ENCODE peak calls at places on chromosome X, in four cellular contexts. One of them, this sample, is unnamed.
A peak's percentile ranks its signal among the peaks of the same experiment; 100 is the strongest.

GRCh38 chrX:44282753-44283152 is 60.7 kb downstream of the EFHC2 start:
- DNase-seq in colonic mucosa: no peak
- DNase-seq in IMR-90: no peak
- DNase-seq in hepatocyte: no peak
- DNase-seq in this sample: no peak

GRCh38 chrX:44874481-44875184 is 1.6 kb downstream of the KDM6A start:
- DNase-seq in colonic mucosa: peak; percentile 66
- DNase-seq in IMR-90: peak; percentile 49
- DNase-seq in hepatocyte: peak; percentile 32
- DNase-seq in this sample: peak; percentile 31

GRCh38 chrX:151745651-151746050 is 11.1 kb downstream of the CNGA2 start:
- DNase-seq in IMR-90: no peak
- DNase-seq in colonic mucosa: no peak
- DNase-seq in hepatocyte: no peak
- DNase-seq in this sample: no peak

GRCh38 chrX:111759676-111760075 is 78.7 kb downstream of the ALG13 start:
- DNase-seq in IMR-90: no peak
- DNase-seq in hepatocyte: no peak
- DNase-seq in colonic mucosa: no peak
- DNase-seq in this sample: no peak

GRCh38 chrX:53714580-53715335 is 28.2 kb upstream of the HUWE1 start:
- DNase-seq in IMR-90: peak; percentile 57
- DNase-seq in hepatocyte: no peak
- DNase-seq in colonic mucosa: no peak
- DNase-seq in this sample: no peak

GRCh38 chrX:107574054-107574683 is 54.1 kb upstream of the PRPS1 start:
- DNase-seq in IMR-90: peak; percentile 85
- DNase-seq in hepatocyte: no peak
- DNase-seq in colonic mucosa: no peak
- DNase-seq in this sample: peak; percentile 59

GRCh38 chrX:13374364-13374763 is 54.5 kb upstream of the ATXN3L start:
- DNase-seq in colonic mucosa: no peak
- DNase-seq in IMR-90: no peak
- DNase-seq in hepatocyte: no peak
- DNase-seq in this sample: no peak

GRCh38 chrX:41419082-41419481 is 28.1 kb upstream of the NYX start:
- DNase-seq in colonic mucosa: no peak
- DNase-seq in IMR-90: no peak
- DNase-seq in hepatocyte: no peak
- DNase-seq in this sample: no peak

GRCh38 chrX:123310112-123310511 is 126.0 kb downstream of the GRIA3 start:
- DNase-seq in colonic mucosa: no peak
- DNase-seq in IMR-90: no peak
- DNase-seq in hepatocyte: no peak
- DNase-seq in this sample: no peak

GRCh38 chrX:150568320-150569154 is at the start of gene MTM1:
- DNase-seq in colonic mucosa: peak; percentile 92
- DNase-seq in hepatocyte: peak; percentile 96
- DNase-seq in IMR-90: peak; percentile 92
- DNase-seq in this sample: peak; percentile 95

GRCh38 chrX:150564838-150565237 is 3.6 kb upstream of the MTM1 start:
- DNase-seq in colonic mucosa: no peak
- DNase-seq in hepatocyte: no peak
- DNase-seq in IMR-90: no peak
- DNase-seq in this sample: no peak

GRCh38 chrX:150565551-150565950 is 2.9 kb upstream of the MTM1 start:
- DNase-seq in IMR-90: no peak
- DNase-seq in hepatocyte: no peak
- DNase-seq in colonic mucosa: no peak
- DNase-seq in this sample: no peak

GRCh38 chrX:150567645-150568319 is 639 bp upstream of the MTM1 start:
- DNase-seq in hepatocyte: no peak
- DNase-seq in colonic mucosa: no peak
- DNase-seq in IMR-90: no peak
- DNase-seq in this sample: no peak

GRCh38 chrX:150566734-150567182 is 1.7 kb upstream of the MTM1 start:
- DNase-seq in colonic mucosa: no peak
- DNase-seq in IMR-90: no peak
- DNase-seq in hepatocyte: no peak
- DNase-seq in this sample: no peak
- H3K4me3 ChIP-seq in colonic mucosa: no peak overlapping the region
- H3K4me3 ChIP-seq in IMR-90: no peak overlapping the region
- H3K4me3 ChIP-seq in hepatocyte: no peak overlapping the region
- H3K4me3 ChIP-seq in this sample: no peak overlapping the region

GRCh38 chrX:49043987-49044281 is 777 bp upstream of the TFE3 start:
- DNase-seq in IMR-90: no peak
- DNase-seq in colonic mucosa: no peak
- DNase-seq in hepatocyte: no peak
- DNase-seq in this sample: no peak
- TF ChIP-seq CTCF in IMR-90: no peak
- TF ChIP-seq CTCF in colonic mucosa: no peak
- TF ChIP-seq CTCF in hepatocyte: no peak
- TF ChIP-seq CTCF in this sample: no peak

GRCh38 chrX:132090370-132091152 is 37.3 kb downstream of the FRMD7 start:
- DNase-seq in IMR-90: no peak
- DNase-seq in colonic mucosa: no peak
- DNase-seq in hepatocyte: no peak
- DNase-seq in this sample: no peak

GRCh38 chrX:132092439-132093065 is 35.3 kb downstream of the FRMD7 start:
- DNase-seq in IMR-90: peak; percentile 61
- DNase-seq in hepatocyte: peak; percentile 68
- DNase-seq in colonic mucosa: peak; percentile 52
- DNase-seq in this sample: peak; percentile 63

GRCh38 chrX:132093239-132093860 is 34.5 kb downstream of the FRMD7 start:
- DNase-seq in hepatocyte: no peak
- DNase-seq in IMR-90: no peak
- DNase-seq in colonic mucosa: no peak
- DNase-seq in this sample: no peak

DNA sequence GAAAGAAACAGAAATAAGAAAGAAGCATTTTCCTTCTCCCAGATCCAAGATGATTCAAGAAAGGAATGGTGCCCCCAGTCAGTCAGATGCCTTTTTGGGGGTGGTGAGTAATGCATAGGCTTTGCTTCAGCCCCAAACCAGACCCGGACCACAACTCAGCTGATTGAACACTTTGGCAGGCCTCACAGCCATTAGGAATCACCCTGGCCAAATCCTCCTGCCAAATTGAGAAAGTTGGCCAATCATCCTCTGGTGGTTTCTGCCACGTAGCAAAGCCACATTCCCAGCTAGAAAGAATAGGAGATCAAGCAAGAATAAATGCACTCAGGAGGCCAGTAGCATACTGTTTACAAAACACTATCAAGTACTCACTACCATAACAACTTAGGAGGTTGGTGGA is 33.7 kb downstream of the FRMD7 start:
- DNase-seq in IMR-90: no peak
- DNase-seq in hepatocyte: no peak
- DNase-seq in colonic mucosa: no peak
- DNase-seq in this sample: peak; percentile 61
- H3K4me3 ChIP-seq in IMR-90: no peak overlapping the region
- H3K4me3 ChIP-seq in hepatocyte: no peak overlapping the region
- H3K4me3 ChIP-seq in colonic mucosa: no peak overlapping the region
- H3K4me3 ChIP-seq in this sample: no peak overlapping the region

GRCh38 chrX:42684062-42684461 is 93.9 kb downstream of the PPP1R2C start:
- DNase-seq in colonic mucosa: no peak
- DNase-seq in IMR-90: no peak
- DNase-seq in hepatocyte: no peak
- DNase-seq in this sample: no peak

GRCh38 chrX:42680651-42681050 is 97.3 kb downstream of the PPP1R2C start:
- DNase-seq in hepatocyte: peak; percentile 46
- DNase-seq in IMR-90: no peak
- DNase-seq in colonic mucosa: no peak
- DNase-seq in this sample: peak; percentile 2

GRCh38 chrX:42673411-42673810 is 104.6 kb downstream of the PPP1R2C start:
- DNase-seq in hepatocyte: peak; percentile 18
- DNase-seq in colonic mucosa: no peak
- DNase-seq in IMR-90: no peak
- DNase-seq in this sample: no peak

DNA sequence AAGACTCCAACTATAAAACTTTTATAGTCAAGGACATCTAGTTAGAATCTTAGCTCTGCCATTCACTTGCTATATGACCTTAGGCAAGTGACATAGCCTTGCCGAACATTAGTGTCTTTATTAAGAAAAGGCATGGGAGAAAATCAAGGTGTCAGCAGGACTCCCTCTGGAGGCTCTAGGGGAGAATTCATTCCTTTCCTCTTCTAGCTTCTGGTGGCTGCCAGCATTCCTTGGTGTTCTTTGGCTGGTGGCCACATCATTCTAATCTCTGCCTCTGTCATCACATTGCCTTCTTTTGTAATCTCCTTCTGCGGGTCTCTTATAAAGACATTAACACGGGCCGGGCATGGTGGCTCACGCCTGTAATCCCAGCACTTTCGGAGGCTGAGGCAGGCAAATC is 99.8 kb downstream of the PPP1R2C start:
- DNase-seq in hepatocyte: peak; percentile 7
- DNase-seq in IMR-90: no peak
- DNase-seq in colonic mucosa: no peak
- DNase-seq in this sample: peak; percentile 24
- TF ChIP-seq CTCF in hepatocyte: peak; percentile 26
- TF ChIP-seq CTCF in IMR-90: no peak
- TF ChIP-seq CTCF in colonic mucosa: no peak
- TF ChIP-seq CTCF in this sample: no peak

DNA sequence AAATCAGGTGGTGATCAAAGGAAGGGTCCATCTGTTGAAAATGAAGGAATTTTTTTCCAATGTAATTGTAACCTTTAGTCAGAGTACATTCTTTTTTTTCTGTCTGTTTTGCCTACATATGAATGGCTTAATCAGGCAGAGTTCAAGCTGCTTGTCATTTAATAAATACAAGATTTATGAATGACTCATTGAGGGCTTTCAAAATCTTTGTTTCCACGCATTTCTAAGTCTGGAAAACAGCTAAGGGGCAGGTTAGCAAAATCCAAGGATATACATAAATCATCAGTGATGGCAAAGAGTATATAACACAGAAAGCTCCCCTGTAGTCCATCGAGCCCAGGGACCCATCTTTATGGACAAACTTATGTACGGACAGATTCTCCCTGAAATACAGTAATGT is 1.8 kb downstream of the CA5B start:
- DNase-seq in IMR-90: peak; percentile 16
- DNase-seq in colonic mucosa: no peak
- DNase-seq in hepatocyte: no peak
- DNase-seq in this sample: no peak
- H3K4me3 ChIP-seq in IMR-90: no peak overlapping the region
- H3K4me3 ChIP-seq in colonic mucosa: no peak overlapping the region
- H3K4me3 ChIP-seq in hepatocyte: no peak overlapping the region
- H3K4me3 ChIP-seq in this sample: no peak overlapping the region

DNA sequence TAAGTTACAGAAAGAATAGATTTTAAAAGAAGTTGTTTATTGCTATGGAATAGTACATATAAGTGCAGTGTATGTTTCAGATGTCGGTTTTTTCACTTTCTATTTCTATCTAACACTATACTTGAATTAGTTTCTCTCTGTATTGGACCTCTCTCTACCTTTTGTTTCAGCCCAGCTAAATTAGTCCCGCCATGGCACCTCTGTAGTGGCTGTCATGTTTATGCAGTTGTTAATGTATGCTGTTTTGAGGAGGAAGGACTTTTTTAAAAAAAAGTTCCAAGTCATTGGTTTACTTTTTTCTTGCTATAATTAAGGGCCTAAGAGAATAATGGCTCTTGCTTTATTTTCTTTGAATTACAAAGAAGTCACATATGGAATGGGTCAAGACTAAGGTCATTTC is 118.1 kb downstream of the AKAP4 start:
- DNase-seq in colonic mucosa: no peak
- DNase-seq in IMR-90: no peak
- DNase-seq in hepatocyte: no peak
- DNase-seq in this sample: no peak
- TF ChIP-seq CTCF in colonic mucosa: no peak
- TF ChIP-seq CTCF in IMR-90: no peak
- TF ChIP-seq CTCF in hepatocyte: no peak
- TF ChIP-seq CTCF in this sample: no peak

DNA sequence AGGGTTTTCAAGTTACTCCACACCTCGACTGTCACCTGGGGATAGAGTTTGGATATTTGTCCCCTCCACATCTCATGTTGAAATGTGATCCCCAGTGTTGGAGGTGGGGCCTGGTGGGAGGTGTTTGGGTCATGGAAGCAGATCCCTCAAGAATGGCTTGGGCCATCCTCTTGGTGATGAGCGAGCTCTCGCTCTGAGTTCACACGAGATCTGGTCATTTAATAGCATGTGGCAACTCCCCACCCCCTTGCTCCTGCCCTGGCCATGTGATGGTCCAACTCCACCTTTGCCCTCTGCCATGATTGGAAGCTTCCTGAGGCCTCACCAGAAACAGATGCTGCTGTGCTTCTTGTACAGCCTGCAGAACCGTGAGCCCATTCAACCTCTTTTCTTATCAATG is 8.3 kb downstream of the CTAG1A start:
- DNase-seq in IMR-90: no peak
- DNase-seq in hepatocyte: no peak
- DNase-seq in colonic mucosa: no peak
- DNase-seq in this sample: no peak
- H3K4me3 ChIP-seq in IMR-90: no peak overlapping the region
- H3K4me3 ChIP-seq in hepatocyte: no peak overlapping the region
- H3K4me3 ChIP-seq in colonic mucosa: no peak overlapping the region
- H3K4me3 ChIP-seq in this sample: no peak overlapping the region

GRCh38 chrX:129682979-129683378 is 28.2 kb upstream of the APLN start:
- DNase-seq in IMR-90: no peak
- DNase-seq in colonic mucosa: no peak
- DNase-seq in hepatocyte: no peak
- DNase-seq in this sample: no peak

GRCh38 chrX:129678881-129679195 is 24.1 kb upstream of the APLN start:
- DNase-seq in colonic mucosa: no peak
- DNase-seq in hepatocyte: no peak
- DNase-seq in IMR-90: no peak
- DNase-seq in this sample: no peak

GRCh38 chrX:129679856-129680255 is 25.1 kb upstream of the APLN start:
- DNase-seq in colonic mucosa: no peak
- DNase-seq in hepatocyte: no peak
- DNase-seq in IMR-90: peak; percentile 7
- DNase-seq in this sample: no peak

DNA sequence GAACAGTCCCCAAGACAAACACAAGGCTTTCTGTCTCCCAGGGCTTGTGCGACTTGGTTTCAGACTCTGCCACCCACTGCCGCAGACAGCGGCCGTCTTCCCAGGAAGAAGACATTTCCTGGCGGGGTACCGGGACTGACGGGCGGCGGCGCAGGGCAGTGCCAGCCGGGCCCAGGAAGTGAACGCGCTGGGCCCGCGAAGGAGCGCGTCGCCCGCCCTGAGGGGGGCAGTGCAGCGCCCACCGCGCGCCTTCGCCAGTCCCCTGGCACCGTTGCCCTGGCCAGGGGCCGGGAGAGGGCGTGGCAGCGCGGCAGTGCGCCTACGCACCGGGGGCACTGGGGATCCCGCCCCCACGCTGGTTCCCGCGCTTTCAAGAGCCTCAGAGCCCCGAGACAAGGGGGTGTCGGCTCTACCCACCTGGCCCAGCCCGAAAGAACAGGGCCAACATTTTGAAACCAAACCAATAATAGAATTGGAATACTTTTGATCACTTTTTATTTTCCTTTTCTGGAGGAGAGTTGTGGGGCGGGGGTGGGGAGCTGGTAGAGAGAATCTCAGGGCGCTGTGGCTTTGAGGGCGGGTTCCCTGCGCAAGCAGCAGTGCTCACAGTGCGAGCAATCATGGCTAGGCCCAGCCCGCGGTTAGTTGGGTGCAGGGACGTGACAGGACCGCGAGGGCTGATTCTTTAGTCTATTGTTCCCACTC is 23.6 kb upstream of the APLN start:
- DNase-seq in IMR-90: no peak
- DNase-seq in hepatocyte: peak; percentile 37
- DNase-seq in colonic mucosa: peak; percentile 35
- DNase-seq in this sample: peak; percentile 20
- TF ChIP-seq CTCF in IMR-90: no peak
- TF ChIP-seq CTCF in hepatocyte: no peak
- TF ChIP-seq CTCF in colonic mucosa: peak; percentile 22
- TF ChIP-seq CTCF in this sample: no peak